ENCODE peak calls at places on chromosome 16, in eight cellular contexts. V is A549, S is SK-N-SH, R is GM12878, W is HCT116, P is H1, E is IMR-90, I is K562. Z is an unnamed sample. For H3K9me3, the result is how much of the 10 kb centered on the place peaks cover.

GRCh38 chr16:78096386-78096785 is 3.1 kb upstream of the WWOX start:
- DNase-seq in V (no peak), S (no peak), R (no peak), W (no peak), P (no peak), E (peak), I (no peak), Z (no peak)

GRCh38 chr16:69349508-69349907 is 2.1 kb downstream of the TMED6 start:
- DNase-seq in V (no peak), S (no peak), R (no peak), W (no peak), P (no peak), E (no peak), I (no peak), Z (no peak)

GRCh38 chr16:1920727-1921155 is 2.5 kb upstream of the HS3ST6 start:
- DNase-seq in V (peak), S (peak), R (no peak), W (no peak), P (peak), E (no peak), I (peak), Z (no peak)

GRCh38 chr16:15466886-15467781 is 32.7 kb downstream of the BMERB1 start:
- DNase-seq in V (peak), S (no peak), R (no peak), W (no peak), P (no peak), E (no peak), I (no peak), Z (peak)

GRCh38 chr16:3998793-3999478 is 117.3 kb downstream of the ADCY9 start:
- DNase-seq in V (peak), S (no peak), R (no peak), W (no peak), P (no peak), E (peak), I (no peak), Z (no peak)

GRCh38 chr16:598823-599739 is 9.2 kb downstream of the RAB40C start:
- DNase-seq in V (no peak), S (no peak), R (no peak), W (no peak), P (no peak), E (no peak), I (no peak), Z (no peak)

GRCh38 chr16:7366041-7366440 is 33.4 kb downstream of the RBFOX1 start:
- DNase-seq in V (no peak), S (no peak), R (no peak), W (no peak), P (no peak), E (no peak), I (no peak), Z (no peak)

GRCh38 chr16:3879258-3879886 is 1.1 kb downstream of the CREBBP start:
- DNase-seq in V (no peak), S (peak), R (no peak), W (no peak), P (no peak), E (no peak), I (peak), Z (no peak)

GRCh38 chr16:2477327-2477726 is 2.4 kb downstream of the TBC1D24 start:
- DNase-seq in V (no peak), S (no peak), R (no peak), W (no peak), P (no peak), E (no peak), I (no peak), Z (no peak)

GRCh38 chr16:17964196-17964595 is 372.3 kb downstream of the NPIPA8 start:
- DNase-seq in V (no peak), S (no peak), R (no peak), W (no peak), P (no peak), E (no peak), I (no peak), Z (no peak)

GRCh38 chr16:84654238-84654637 is 5.9 kb downstream of the KLHL36 start:
- DNase-seq in V (no peak), S (no peak), R (no peak), W (no peak), P (no peak), E (no peak), I (no peak), Z (no peak)

GRCh38 chr16:51409001-51409675 is 258.1 kb upstream of the SALL1 start:
- DNase-seq in V (no peak), S (no peak), R (no peak), W (no peak), P (no peak), E (peak), I (no peak), Z (no peak)

GRCh38 chr16:11495066-11495407 is 91.7 kb downstream of the LITAF start:
- DNase-seq in V (no peak), S (peak), R (no peak), W (no peak), P (no peak), E (no peak), I (no peak), Z (no peak)

GRCh38 chr16:7313170-7313569 is 19.5 kb upstream of the RBFOX1 start:
- DNase-seq in V (peak), S (peak), R (no peak), W (no peak), P (no peak), E (no peak), I (peak), Z (peak)

GRCh38 chr16:82888616-82889015 is 261.8 kb downstream of the CDH13 start:
- DNase-seq in V (no peak), S (no peak), R (no peak), W (no peak), P (no peak), E (peak), I (no peak), Z (no peak)

GRCh38 chr16:70660672-70661350 is 14.5 kb downstream of the IL34 start:
- DNase-seq in V (no peak), S (peak), R (no peak), W (no peak), P (no peak), E (no peak), I (no peak), Z (no peak)

GRCh38 chr16:6862058-6862457 is 470.6 kb upstream of the RBFOX1 start:
- DNase-seq in V (no peak), S (no peak), R (no peak), W (no peak), P (no peak), E (no peak), I (no peak), Z (no peak)

GRCh38 chr16:64808474-64808873 is 313.4 kb downstream of the CDH11 start:
- DNase-seq in V (no peak), S (no peak), R (no peak), W (no peak), P (no peak), E (no peak), I (no peak), Z (no peak)

GRCh38 chr16:1309888-1310831 is 724 bp downstream of the UBE2I start:
- DNase-seq in V (no peak), S (peak), R (no peak), W (no peak), P (no peak), E (peak), I (peak), Z (no peak)

GRCh38 chr16:85916141-85916890 is 17.4 kb downstream of the IRF8 start:
- DNase-seq in V (no peak), S (no peak), R (no peak), W (no peak), P (no peak), E (no peak), I (peak), Z (peak)

GRCh38 chr16:86542756-86543750 is 12.0 kb downstream of the MTHFSD start:
- DNase-seq in V (no peak), S (no peak), R (no peak), W (no peak), P (no peak), E (no peak), I (no peak), Z (no peak)

GRCh38 chr16:24525970-24526559 is 13.3 kb upstream of the RBBP6 start:
- DNase-seq in V (peak), S (no peak), R (no peak), W (no peak), P (peak), E (no peak), I (no peak), Z (peak)

GRCh38 chr16:89123001-89123830 is 29.6 kb downstream of the ACSF3 start:
- DNase-seq in V (no peak), S (no peak), R (no peak), W (no peak), P (no peak), E (no peak), I (no peak), Z (no peak)

GRCh38 chr16:17313085-17313611 is 157.6 kb downstream of the XYLT1 start:
- DNase-seq in V (no peak), S (peak), R (no peak), W (no peak), P (no peak), E (peak), I (no peak), Z (no peak)

GRCh38 chr16:22075043-22075757 is 17.1 kb upstream of the VWA3A start:
- DNase-seq in V (no peak), S (no peak), R (no peak), W (no peak), P (no peak), E (peak), I (no peak), Z (no peak)

GRCh38 chr16:50313596-50314483 is 47.5 kb downstream of the ADCY7 start:
- DNase-seq in V (no peak), S (no peak), R (no peak), W (no peak), P (peak), E (peak), I (no peak), Z (peak)

GRCh38 chr16:66035096-66035495 is 331.4 kb upstream of the CDH5 start:
- DNase-seq in V (no peak), S (no peak), R (no peak), W (no peak), P (no peak), E (no peak), I (no peak), Z (no peak)

GRCh38 chr16:66041907-66042306 is 324.6 kb upstream of the CDH5 start:
- DNase-seq in V (no peak), S (no peak), R (no peak), W (no peak), P (no peak), E (no peak), I (no peak), Z (no peak)

GRCh38 chr16:66036162-66036561 is 330.3 kb upstream of the CDH5 start:
- DNase-seq in V (no peak), S (no peak), R (no peak), W (no peak), P (no peak), E (peak), I (no peak), Z (peak)

GRCh38 chr16:66042341-66042740 is 324.1 kb upstream of the CDH5 start:
- DNase-seq in V (no peak), S (no peak), R (no peak), W (no peak), P (no peak), E (no peak), I (no peak), Z (no peak)

GRCh38 chr16:66036775-66037715 is 329.4 kb upstream of the CDH5 start:
- DNase-seq in V (no peak), S (no peak), R (no peak), W (no peak), P (no peak), E (no peak), I (no peak), Z (no peak)
- TF ChIP-seq RAD21 in V (no peak), S (no peak), R (no peak), W (no peak), P (no peak), E (no peak), I (no peak), Z (no peak)

GRCh38 chr16:73737637-73738036 is 559.0 kb upstream of the PSMD7 start:
- DNase-seq in V (no peak), S (no peak), R (no peak), W (no peak), P (no peak), E (no peak), I (no peak), Z (no peak)
- H3K9me3 ChIP-seq in V (under half), S (under half), R (under half), W (under half), P (under half), E (under half), I (under half), Z (under half)

GRCh38 chr16:59611556-59611955 is 877.4 kb upstream of the GOT2 start:
- DNase-seq in V (no peak), S (no peak), R (no peak), W (no peak), P (no peak), E (peak), I (no peak), Z (no peak)
- TF ChIP-seq RAD21 in V (no peak), S (no peak), R (no peak), W (no peak), P (no peak), E (no peak), I (no peak), Z (no peak)

DNA sequence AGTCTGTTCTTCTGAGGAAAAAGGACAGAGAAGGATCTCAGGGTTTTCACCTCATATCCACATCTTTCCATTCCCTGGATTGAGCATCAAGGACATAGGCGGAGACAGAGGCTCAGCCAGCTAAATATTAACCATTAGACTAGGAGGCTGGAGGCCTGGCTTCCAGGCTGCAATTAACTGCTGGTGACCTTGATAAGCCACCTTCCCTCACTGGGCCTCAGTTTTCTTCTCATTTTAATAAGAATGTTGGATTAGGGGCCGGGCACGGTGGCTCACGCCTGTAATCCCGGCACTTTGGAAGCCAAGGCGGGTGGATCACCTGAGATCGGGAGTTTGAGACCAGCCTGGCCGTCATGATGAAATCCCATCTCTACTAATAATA is 25.6 kb upstream of the CNOT1 start:
- DNase-seq in V (no peak), S (no peak), R (no peak), W (no peak), P (no peak), E (no peak), I (no peak), Z (peak)
- H3K9me3 ChIP-seq in V (under half), S (under half), R (under half), W (under half), P (under half), E (under half), I (under half), Z (under half)

GRCh38 chr16:80778707-80779106 is 25.7 kb downstream of the CDYL2 start:
- DNase-seq in V (no peak), S (no peak), R (no peak), W (no peak), P (no peak), E (no peak), I (no peak), Z (no peak)
- TF ChIP-seq RAD21 in V (no peak), S (no peak), R (no peak), W (no peak), P (no peak), E (no peak), I (no peak), Z (no peak)

GRCh38 chr16:35560637-35560984 is 2101.2 kb downstream of the TP53TG3F start:
- DNase-seq in V (no peak), S (no peak), R (no peak), W (no peak), P (no peak), E (no peak), I (no peak), Z (no peak)

GRCh38 chr16:35562471-35562870 is 2103.1 kb downstream of the TP53TG3F start:
- DNase-seq in V (no peak), S (no peak), R (no peak), W (no peak), P (no peak), E (no peak), I (no peak), Z (no peak)

GRCh38 chr16:35557731-35558130 is 2098.3 kb downstream of the TP53TG3F start:
- DNase-seq in V (no peak), S (no peak), R (no peak), W (no peak), P (no peak), E (no peak), I (no peak), Z (no peak)

GRCh38 chr16:35561346-35561745 is 2101.9 kb downstream of the TP53TG3F start:
- DNase-seq in V (no peak), S (no peak), R (no peak), W (no peak), P (no peak), E (no peak), I (no peak), Z (no peak)

GRCh38 chr16:35559911-35560636 is 2100.7 kb downstream of the TP53TG3F start:
- DNase-seq in V (no peak), S (no peak), R (no peak), W (no peak), P (no peak), E (no peak), I (no peak), Z (no peak)
- H3K9me3 ChIP-seq in V (under half), S (under half), R (under half), W (under half), P (half or more), E (under half), I (under half), Z (half or more)

DNA sequence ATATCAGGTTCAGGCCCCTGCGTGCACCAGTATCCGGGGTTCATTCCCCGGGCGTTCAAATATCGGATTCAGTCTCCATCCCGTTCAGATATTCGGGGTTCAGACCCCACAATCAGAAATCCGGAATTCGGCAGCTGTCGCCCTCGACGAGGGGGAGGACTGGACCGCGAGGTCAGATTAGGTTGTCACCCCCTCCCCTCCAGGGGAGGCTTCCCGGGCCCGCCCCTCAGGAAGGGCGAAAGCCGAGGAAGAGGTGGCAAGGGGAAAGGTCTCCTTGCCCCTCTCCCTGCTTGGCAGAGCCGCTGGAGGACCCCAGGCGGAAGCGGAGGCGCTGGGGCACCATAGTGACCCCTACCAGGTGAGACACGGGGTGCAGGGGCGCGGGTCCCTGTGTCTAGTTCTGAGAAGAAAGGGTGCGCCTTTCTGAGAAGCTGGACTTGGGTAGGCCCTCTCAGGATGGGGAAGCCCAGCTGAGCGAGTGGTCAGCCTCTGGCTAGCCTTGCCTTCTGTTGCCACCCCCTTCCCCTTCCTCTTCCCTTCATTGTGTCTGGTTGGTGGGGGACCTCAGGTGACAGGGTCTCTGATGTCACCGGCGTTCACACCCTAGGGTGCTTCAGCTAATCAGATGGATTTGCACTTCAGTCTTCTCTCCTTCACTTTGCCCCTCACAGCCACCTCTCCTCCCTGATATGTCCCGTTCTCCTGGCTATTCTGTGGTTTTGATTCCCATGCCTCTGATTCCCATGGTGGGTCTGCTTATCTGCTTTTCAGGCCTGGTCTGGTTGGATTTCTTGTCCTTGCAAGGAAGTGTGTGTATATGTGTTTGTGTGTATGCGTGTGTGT is 844 bp downstream of the TAOK2 start:
- DNase-seq in V (no peak), S (peak), R (no peak), W (no peak), P (no peak), E (peak), I (peak), Z (no peak)
- TF ChIP-seq RAD21 in V (no peak), S (no peak), R (no peak), W (no peak), P (no peak), E (no peak), I (no peak), Z (no peak)

GRCh38 chr16:79825002-79825401 is 224.5 kb upstream of the MAF start:
- DNase-seq in V (no peak), S (no peak), R (no peak), W (no peak), P (no peak), E (no peak), I (no peak), Z (no peak)
- H3K9me3 ChIP-seq in V (under half), S (under half), R (under half), W (half or more), P (under half), E (under half), I (under half), Z (under half)

GRCh38 chr16:23146877-23147601 is 2.2 kb downstream of the USP31 start:
- DNase-seq in V (no peak), S (no peak), R (no peak), W (no peak), P (no peak), E (no peak), I (no peak), Z (no peak)
- TF ChIP-seq RAD21 in V (no peak), S (no peak), R (no peak), W (no peak), P (no peak), E (no peak), I (no peak), Z (no peak)